ENCODE peak calls at places on chromosomes 16 and 17, in eight cellular contexts. Q is AG04450, I is spleen, P is cardiac muscle cell, G is aorta, X is colonic mucosa, K is GM12865, A is IMR-90. R is an unnamed sample.
A peak's percentile ranks its signal among the peaks of the same experiment; 100 is the strongest.

GRCh38 chr17:66564992-66565465 is 262.6 kb downstream of the PRKCA start:
- DNase-seq in Q (no peak), I (no peak), P (peak; percentile 85), G (no peak), X (no peak), K (no peak), A (peak; percentile 61), R (peak; percentile 45)

GRCh38 chr16:70158261-70158939 is 15.2 kb upstream of the CLEC18C start:
- DNase-seq in Q (no peak), I (peak; percentile 62), P (no peak), G (no peak), X (no peak), K (no peak), A (no peak), R (no peak)

GRCh38 chr16:85473909-85474640 is 139.0 kb upstream of the GSE1 start:
- DNase-seq in Q (no peak), I (no peak), P (no peak), G (no peak), X (no peak), K (no peak), A (no peak), R (peak; percentile 63)

GRCh38 chr16:27425961-27426360 is 24.0 kb downstream of the IL21R start:
- DNase-seq in Q (no peak), I (peak; percentile 27), P (no peak), G (no peak), X (peak; percentile 2), K (no peak), A (no peak), R (no peak)

GRCh38 chr16:2856061-2856670 is 1.8 kb downstream of the PRSS22 start:
- DNase-seq in Q (no peak), I (peak; percentile 56), P (no peak), G (no peak), X (peak; percentile 65), K (no peak), A (no peak), R (peak; percentile 33)

GRCh38 chr16:787978-788398 is at the start of gene RPUSD1:
- DNase-seq in Q (no peak), I (no peak), P (no peak), G (no peak), X (no peak), K (peak; percentile 32), A (no peak), R (no peak)

GRCh38 chr16:84117482-84117843 is 721 bp upstream of the MBTPS1 start:
- DNase-seq in Q (no peak), I (no peak), P (no peak), G (no peak), X (no peak), K (peak; percentile 70), A (peak; percentile 31), R (no peak)

GRCh38 chr17:30808785-30809286 is 15.7 kb downstream of the CRLF3 start:
- DNase-seq in Q (no peak), I (no peak), P (no peak), G (no peak), X (no peak), K (peak; percentile 90), A (no peak), R (no peak)

GRCh38 chr16:68778551-68779231 is 41.6 kb downstream of the CDH1 start:
- DNase-seq in Q (no peak), I (no peak), P (no peak), G (no peak), X (peak; percentile 43), K (no peak), A (no peak), R (no peak)

GRCh38 chr16:82655315-82655714 is 28.5 kb downstream of the CDH13 start:
- DNase-seq in Q (peak; percentile 69), I (no peak), P (peak; percentile 81), G (peak; percentile 51), X (peak; percentile 37), K (peak; percentile 84), A (peak; percentile 94), R (peak; percentile 72)

GRCh38 chr17:37743612-37743874 is 1.3 kb downstream of the HNF1B start:
- DNase-seq in Q (no peak), I (no peak), P (no peak), G (no peak), X (peak; percentile 80), K (no peak), A (no peak), R (no peak)

GRCh38 chr17:62781826-62782225 is 26.3 kb downstream of the MARCHF10 start:
- DNase-seq in Q (no peak), I (no peak), P (peak; percentile 53), G (no peak), X (no peak), K (no peak), A (peak; percentile 36), R (peak; percentile 57)

GRCh38 chr17:13544292-13544691 is 57.4 kb downstream of the HS3ST3A1 start:
- DNase-seq in Q (peak; percentile 93), I (no peak), P (peak; percentile 96), G (peak; percentile 55), X (no peak), K (no peak), A (peak; percentile 98), R (peak; percentile 98)

GRCh38 chr17:77892031-77892430 is 66.5 kb upstream of the TNRC6C start:
- DNase-seq in Q (no peak), I (peak; percentile 39), P (no peak), G (peak; percentile 30), X (no peak), K (no peak), A (no peak), R (no peak)

GRCh38 chr16:86826931-86827330 is 248.6 kb downstream of the FOXL1 start:
- DNase-seq in Q (no peak), I (peak; percentile 35), P (no peak), G (no peak), X (no peak), K (no peak), A (no peak), R (peak; percentile 13)

GRCh38 chr16:89599451-89599858 is 14.0 kb upstream of the DPEP1 start:
- DNase-seq in Q (no peak), I (no peak), P (no peak), G (no peak), X (peak; percentile 53), K (peak; percentile 58), A (no peak), R (peak; percentile 49)

GRCh38 chr16:23388786-23389185 is 64.2 kb downstream of the COG7 start:
- DNase-seq in Q (no peak), I (peak; percentile 62), P (no peak), G (no peak), X (no peak), K (no peak), A (no peak), R (no peak)
- H3K4me3 ChIP-seq in Q (no peak overlapping the region), I (no peak overlapping the region), P (no peak overlapping the region), G (no peak overlapping the region), X (no peak overlapping the region), K (no peak overlapping the region), A (no peak overlapping the region), R (no peak overlapping the region)

DNA sequence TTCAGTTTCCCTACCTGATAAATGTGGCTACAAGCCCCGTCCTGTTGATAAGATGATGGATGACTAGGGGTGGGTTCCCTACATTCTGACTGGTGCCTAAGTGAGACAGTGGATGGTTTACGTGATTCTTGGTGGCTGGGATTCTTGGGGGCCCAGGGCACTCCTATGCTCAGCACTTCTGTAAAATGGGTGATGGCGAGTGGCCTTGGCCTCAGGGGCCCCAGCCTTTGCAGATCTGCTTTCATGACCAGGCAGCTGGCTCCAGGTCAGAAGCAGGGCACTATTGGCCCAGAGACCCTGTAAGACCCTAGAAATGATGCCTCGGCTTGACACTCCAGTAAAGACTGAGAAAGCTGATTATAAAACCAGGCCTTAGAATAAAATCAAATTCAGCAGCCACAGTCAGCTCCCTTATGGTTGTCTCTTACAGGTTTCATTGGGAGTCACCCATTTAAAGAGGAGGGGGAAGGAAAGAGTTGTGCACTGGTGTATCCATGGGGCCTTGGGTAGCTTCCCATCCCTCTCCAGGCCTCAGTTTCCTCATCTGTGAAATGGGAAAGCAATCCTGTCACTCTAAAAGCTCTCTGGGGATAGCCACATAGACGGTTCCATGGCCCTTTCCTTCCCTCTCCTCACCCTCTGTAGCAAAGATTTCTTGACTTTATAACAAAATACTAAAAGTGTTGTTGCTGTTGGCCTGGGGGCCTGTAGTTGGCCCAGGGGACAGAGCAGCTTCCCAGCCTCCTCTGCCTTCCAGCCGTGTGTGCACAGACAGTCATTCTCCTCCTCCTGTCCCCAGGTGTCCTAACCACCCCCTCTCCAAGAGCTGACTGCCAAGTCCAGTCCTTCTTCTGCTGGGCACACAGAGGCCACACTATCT is 1.2 kb downstream of the SNX20 start:
- DNase-seq in Q (no peak), I (peak; percentile 69), P (no peak), G (no peak), X (no peak), K (no peak), A (no peak), R (no peak)
- H3K4me3 ChIP-seq in Q (no peak overlapping the region), I (peak overlapping the region; percentile 50), P (no peak overlapping the region), G (no peak overlapping the region), X (peak overlapping the region; percentile 28), K (peak overlapping the region; percentile 81), A (no peak overlapping the region), R (no peak overlapping the region)

GRCh38 chr17:43690624-43691316 is 29.0 kb upstream of the MEOX1 start:
- DNase-seq in Q (no peak), I (no peak), P (no peak), G (no peak), X (no peak), K (no peak), A (no peak), R (no peak)
- H3K4me3 ChIP-seq in Q (no peak overlapping the region), I (no peak overlapping the region), P (no peak overlapping the region), G (no peak overlapping the region), X (no peak overlapping the region), K (no peak overlapping the region), A (no peak overlapping the region), R (no peak overlapping the region)

DNA sequence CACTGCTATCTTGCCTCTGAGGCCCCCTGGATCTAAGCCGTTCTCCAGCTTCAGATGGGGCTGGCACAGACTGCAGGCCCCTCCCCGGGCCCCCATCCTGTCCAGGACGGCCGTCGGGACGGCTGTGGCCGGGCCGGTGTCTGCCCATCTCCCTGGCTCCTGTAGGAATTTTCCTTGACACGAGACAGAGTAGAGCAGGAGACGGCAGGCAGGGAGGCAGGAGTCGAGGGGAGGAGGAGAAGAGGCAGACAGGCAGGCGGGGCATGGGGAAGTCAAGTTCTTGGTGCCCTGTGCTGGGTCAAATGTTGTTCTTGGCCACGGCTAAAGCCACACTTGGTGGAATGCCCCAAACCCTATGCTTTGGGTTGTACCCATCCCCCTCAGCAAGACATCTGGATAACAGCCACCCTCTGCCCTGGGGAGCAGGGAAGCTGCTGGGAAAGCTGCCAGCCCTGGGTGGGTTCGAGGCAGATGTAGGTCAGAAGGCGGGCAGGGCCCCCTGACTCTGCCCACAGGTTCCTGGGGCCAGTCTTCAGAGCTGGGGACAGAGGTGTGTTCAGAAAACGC is 4.0 kb downstream of the C1QTNF1 start:
- DNase-seq in Q (no peak), I (no peak), P (peak; percentile 89), G (peak; percentile 83), X (no peak), K (no peak), A (no peak), R (peak; percentile 37)
- H3K4me3 ChIP-seq in Q (no peak overlapping the region), I (no peak overlapping the region), P (no peak overlapping the region), G (no peak overlapping the region), X (no peak overlapping the region), K (no peak overlapping the region), A (no peak overlapping the region), R (no peak overlapping the region)

DNA sequence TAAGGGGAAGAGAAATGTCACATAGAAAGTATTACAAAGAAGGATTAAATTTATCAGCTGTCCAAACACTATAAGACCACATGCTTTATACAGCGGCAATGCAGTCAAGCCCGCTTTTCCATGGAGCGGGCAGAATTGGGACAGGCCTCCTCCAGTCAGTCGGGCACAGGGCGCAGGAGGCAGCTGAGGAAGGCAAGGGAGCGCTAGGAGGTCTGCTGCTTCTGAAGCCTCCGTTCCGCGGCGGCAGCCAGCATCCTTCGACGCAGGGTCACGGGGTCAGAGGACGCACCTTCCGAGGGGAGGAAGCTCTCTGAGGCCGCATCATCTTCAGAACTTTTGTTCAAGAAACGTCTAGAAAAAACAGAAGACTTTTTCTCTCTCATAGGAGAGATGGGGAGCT is 62.6 kb downstream of the AMFR start:
- DNase-seq in Q (no peak), I (no peak), P (no peak), G (peak; percentile 27), X (no peak), K (no peak), A (no peak), R (no peak)
- H3K4me3 ChIP-seq in Q (no peak overlapping the region), I (no peak overlapping the region), P (no peak overlapping the region), G (no peak overlapping the region), X (no peak overlapping the region), K (no peak overlapping the region), A (no peak overlapping the region), R (no peak overlapping the region)

R was measured in GM23248.